ENCODE peak calls at places on chromosomes 4 and X, in seven cellular contexts. C is BE2C; U is stimulated activated CD8-positive, alpha-beta memory T cell treated with anti-CD3 and anti-CD28 coated beads, Interleukin-2, amount 100 ng/mL, for 48 hours; T is hypothalamus; O is cerebellum; G is activated naive CD4-positive, alpha-beta T cell treated with Interleukin-2 at 50 U/mL for 16 hours; J is kidney epithelial cell. B is an unnamed sample.
A peak's percentile ranks its signal among the peaks of the same experiment; 100 is the strongest.

GRCh38 chr4:91567594-91567993 is 736.2 kb upstream of the GRID2 start:
- DNase-seq in C (no peak), U (no peak), T (no peak), O (no peak), G (no peak), J (no peak), B (no peak)

GRCh38 chrX:72201836-72202536 is 20.4 kb downstream of the PIN4 start:
- DNase-seq in C (no peak), U (no peak), T (no peak), O (no peak), G (no peak), J (no peak), B (no peak)

GRCh38 chr4:181272427-181272826 is 970.8 kb upstream of the TENM3 start:
- DNase-seq in C (no peak), U (no peak), T (no peak), O (no peak), G (no peak), J (no peak), B (no peak)

GRCh38 chrX:373641-374471 is 12.9 kb downstream of the PPP2R3B start:
- DNase-seq in C (no peak), U (peak; percentile 24), T (no peak), O (no peak), G (peak; percentile 21), J (no peak), B (no peak)

GRCh38 chr4:57233391-57233790 is 123.2 kb upstream of the IGFBP7 start:
- DNase-seq in C (no peak), U (no peak), T (no peak), O (no peak), G (no peak), J (no peak), B (no peak)

GRCh38 chrX:17412692-17413091 is 37.7 kb downstream of the NHS start:
- DNase-seq in C (no peak), U (no peak), T (no peak), O (no peak), G (no peak), J (peak; percentile 51), B (no peak)

GRCh38 chr4:176270669-176271068 is 1.6 kb upstream of the ASB5 start:
- DNase-seq in C (peak; percentile 13), U (no peak), T (no peak), O (no peak), G (no peak), J (peak; percentile 100), B (no peak)

GRCh38 chr4:40747436-40747835 is 2.3 kb upstream of the NSUN7 start:
- DNase-seq in C (no peak), U (no peak), T (no peak), O (no peak), G (no peak), J (no peak), B (no peak)

GRCh38 chr4:119632216-119632615 is 3.6 kb upstream of the PDE5A start:
- DNase-seq in C (no peak), U (no peak), T (no peak), O (no peak), G (no peak), J (no peak), B (no peak)

GRCh38 chr4:152294331-152294730 is 241.6 kb downstream of the FBXW7 start:
- DNase-seq in C (no peak), U (no peak), T (no peak), O (no peak), G (no peak), J (no peak), B (no peak)

GRCh38 chr4:141056473-141056872 is 76.8 kb downstream of the RNF150 start:
- DNase-seq in C (no peak), U (no peak), T (no peak), O (no peak), G (no peak), J (no peak), B (no peak)

GRCh38 chrX:1059576-1060561 is 152.6 kb downstream of the CRLF2 start:
- DNase-seq in C (no peak), U (no peak), T (no peak), O (no peak), G (no peak), J (no peak), B (no peak)

GRCh38 chr4:46648088-46648744 is 258.3 kb upstream of the GABRA2 start:
- DNase-seq in C (peak; percentile 63), U (no peak), T (no peak), O (no peak), G (no peak), J (no peak), B (no peak)

GRCh38 chr4:118557298-118557851 is 127.8 kb upstream of the METTL14 start:
- DNase-seq in C (no peak), U (no peak), T (no peak), O (peak; percentile 13), G (no peak), J (peak; percentile 54), B (no peak)

GRCh38 chr4:48877827-48878535 is 28.6 kb downstream of the OCIAD2 start:
- DNase-seq in C (no peak), U (no peak), T (no peak), O (no peak), G (no peak), J (no peak), B (no peak)

GRCh38 chr4:73248821-73249220 is 9.8 kb downstream of the ANKRD17 start:
- DNase-seq in C (no peak), U (no peak), T (no peak), O (no peak), G (no peak), J (no peak), B (no peak)

GRCh38 chr4:72842323-72842722 is 227.2 kb downstream of the COX18 start:
- DNase-seq in C (no peak), U (no peak), T (no peak), O (no peak), G (no peak), J (no peak), B (no peak)

GRCh38 chr4:184756399-184756798 is 22.5 kb upstream of the CENPU start:
- DNase-seq in C (no peak), U (no peak), T (no peak), O (no peak), G (no peak), J (no peak), B (no peak)

B was measured in tibial nerve.